ENCODE peak calls at places on chromosomes 3 and 15, in ten cellular contexts. V, T, Q, H, E, S, A, C, X and Y are unnamed samples.

GRCh38 chr3:94423566-94423965 is 360.7 kb downstream of the NSUN3 start:
- DNase-seq in V (no peak), T (no peak), Q (no peak), H (no peak), E (no peak), S (no peak), A (no peak), C (no peak), X (no peak), Y (no peak)

GRCh38 chr3:150114873-150115570 is 144.3 kb upstream of the PFN2 start:
- DNase-seq in V (no peak), T (no peak), Q (no peak), H (peak), E (no peak), S (no peak), A (no peak), C (no peak), X (no peak), Y (no peak)

GRCh38 chr15:58185439-58185838 is 47.3 kb downstream of the AQP9 start:
- DNase-seq in V (no peak), T (no peak), Q (no peak), H (no peak), E (no peak), S (no peak), A (no peak), C (no peak), X (no peak), Y (no peak)

GRCh38 chr3:38960953-38961622 is 90.7 kb downstream of the SCN11A start:
- DNase-seq in V (peak), T (no peak), Q (peak), H (peak), E (peak), S (peak), A (no peak), C (no peak), X (no peak), Y (no peak)

GRCh38 chr3:189118896-189119295 is 52.9 kb upstream of the TPRG1 start:
- DNase-seq in V (no peak), T (no peak), Q (no peak), H (no peak), E (no peak), S (no peak), A (no peak), C (no peak), X (no peak), Y (no peak)

GRCh38 chr15:39468341-39468740 is 112.5 kb upstream of the THBS1 start:
- DNase-seq in V (no peak), T (no peak), Q (no peak), H (no peak), E (no peak), S (no peak), A (no peak), C (no peak), X (no peak), Y (no peak)

GRCh38 chr3:64267774-64268604 is 42.7 kb upstream of the PRICKLE2 start:
- DNase-seq in V (no peak), T (no peak), Q (peak), H (peak), E (no peak), S (no peak), A (no peak), C (no peak), X (no peak), Y (no peak)

GRCh38 chr3:148750296-148750695 is 52.6 kb downstream of the AGTR1 start:
- DNase-seq in V (no peak), T (no peak), Q (no peak), H (no peak), E (no peak), S (no peak), A (no peak), C (no peak), X (no peak), Y (no peak)

GRCh38 chr3:54822206-54822605 is 105.7 kb downstream of the LRTM1 start:
- DNase-seq in V (no peak), T (no peak), Q (no peak), H (peak), E (no peak), S (no peak), A (peak), C (peak), X (no peak), Y (no peak)

GRCh38 chr15:70761046-70761445 is 2.3 kb downstream of the UACA start:
- DNase-seq in V (no peak), T (no peak), Q (no peak), H (no peak), E (no peak), S (no peak), A (no peak), C (no peak), X (no peak), Y (no peak)

GRCh38 chr3:17057316-17057715 is 172.6 kb downstream of the PLCL2 start:
- DNase-seq in V (no peak), T (no peak), Q (no peak), H (no peak), E (no peak), S (no peak), A (no peak), C (no peak), X (no peak), Y (no peak)

GRCh38 chr15:81235781-81236507 is 39.3 kb downstream of the IL16 start:
- DNase-seq in V (no peak), T (no peak), Q (no peak), H (peak), E (peak), S (no peak), A (no peak), C (no peak), X (no peak), Y (no peak)

GRCh38 chr15:80156176-80156720 is 3.4 kb downstream of the FAH start:
- DNase-seq in V (no peak), T (no peak), Q (no peak), H (no peak), E (no peak), S (no peak), A (no peak), C (no peak), X (no peak), Y (no peak)

GRCh38 chr3:20108869-20109268 is 68.6 kb downstream of the KAT2B start:
- DNase-seq in V (no peak), T (no peak), Q (no peak), H (no peak), E (no peak), S (no peak), A (no peak), C (no peak), X (no peak), Y (no peak)

GRCh38 chr3:76026379-76026778 is 241.0 kb upstream of the ZNF717 start:
- DNase-seq in V (no peak), T (no peak), Q (no peak), H (no peak), E (no peak), S (no peak), A (no peak), C (no peak), X (no peak), Y (no peak)

GRCh38 chr3:97817965-97818364 is 3.8 kb upstream of the CRYBG3 start:
- DNase-seq in V (peak), T (no peak), Q (no peak), H (no peak), E (no peak), S (no peak), A (peak), C (peak), X (no peak), Y (no peak)

GRCh38 chr3:107796786-107797185 is 274.0 kb downstream of the BBX start:
- DNase-seq in V (no peak), T (no peak), Q (no peak), H (peak), E (no peak), S (no peak), A (peak), C (no peak), X (no peak), Y (no peak)

GRCh38 chr3:17730318-17730967 is 12.0 kb downstream of the TBC1D5 start:
- DNase-seq in V (no peak), T (no peak), Q (no peak), H (peak), E (no peak), S (no peak), A (no peak), C (peak), X (no peak), Y (no peak)

GRCh38 chr15:63950911-63951481 is 95.3 kb downstream of the DAPK2 start:
- DNase-seq in V (no peak), T (no peak), Q (no peak), H (peak), E (no peak), S (no peak), A (no peak), C (no peak), X (no peak), Y (no peak)

GRCh38 chr3:52216585-52217408 is 8.6 kb downstream of the TLR9 start:
- DNase-seq in V (no peak), T (no peak), Q (peak), H (peak), E (peak), S (no peak), A (peak), C (peak), X (no peak), Y (no peak)